ENCODE peak calls at places on chromosomes 2 and 18, in eight cellular contexts. One of them, this sample, is unnamed. For H3K27me3, the result is how much of the 10 kb centered on the place peaks cover.

GRCh38 chr2:203786912-203787311 is 80.5 kb downstream of the CD28 start:
- DNase-seq in right lobe of liver: no peak
- DNase-seq in CD8-positive, alpha-beta T cell: no peak
- DNase-seq in HCT116: no peak
- DNase-seq in PC-3: no peak
- DNase-seq in testis: no peak
- DNase-seq in heart left ventricle: no peak
- DNase-seq in dorsolateral prefrontal cortex: no peak
- DNase-seq in this sample: no peak

GRCh38 chr2:43006834-43007543 is 214.6 kb upstream of the HAAO start:
- DNase-seq in right lobe of liver: no peak
- DNase-seq in CD8-positive, alpha-beta T cell: no peak
- DNase-seq in HCT116: no peak
- DNase-seq in PC-3: no peak
- DNase-seq in testis: no peak
- DNase-seq in heart left ventricle: no peak
- DNase-seq in dorsolateral prefrontal cortex: no peak
- DNase-seq in this sample: no peak

GRCh38 chr2:187655001-187655400 is 100.8 kb upstream of the TFPI start:
- DNase-seq in right lobe of liver: no peak
- DNase-seq in CD8-positive, alpha-beta T cell: no peak
- DNase-seq in HCT116: no peak
- DNase-seq in PC-3: no peak
- DNase-seq in testis: no peak
- DNase-seq in heart left ventricle: no peak
- DNase-seq in dorsolateral prefrontal cortex: no peak
- DNase-seq in this sample: no peak

GRCh38 chr2:18912225-18912888 is 323.0 kb upstream of the NT5C1B start:
- DNase-seq in right lobe of liver: no peak
- DNase-seq in CD8-positive, alpha-beta T cell: no peak
- DNase-seq in HCT116: no peak
- DNase-seq in PC-3: no peak
- DNase-seq in testis: no peak
- DNase-seq in heart left ventricle: no peak
- DNase-seq in dorsolateral prefrontal cortex: no peak
- DNase-seq in this sample: no peak

GRCh38 chr2:58757971-58758370 is 516.8 kb upstream of the FANCL start:
- DNase-seq in right lobe of liver: peak
- DNase-seq in CD8-positive, alpha-beta T cell: no peak
- DNase-seq in HCT116: no peak
- DNase-seq in PC-3: no peak
- DNase-seq in testis: no peak
- DNase-seq in heart left ventricle: no peak
- DNase-seq in dorsolateral prefrontal cortex: no peak
- DNase-seq in this sample: no peak

GRCh38 chr18:12092398-12093229 is 1.0 kb upstream of the ANKRD62 start:
- DNase-seq in right lobe of liver: peak
- DNase-seq in CD8-positive, alpha-beta T cell: no peak
- DNase-seq in HCT116: peak
- DNase-seq in PC-3: peak
- DNase-seq in testis: no peak
- DNase-seq in heart left ventricle: no peak
- DNase-seq in dorsolateral prefrontal cortex: no peak
- DNase-seq in this sample: no peak

GRCh38 chr2:113872201-113872600 is 17.7 kb upstream of the ACTR3 start:
- DNase-seq in right lobe of liver: no peak
- DNase-seq in CD8-positive, alpha-beta T cell: no peak
- DNase-seq in HCT116: no peak
- DNase-seq in PC-3: no peak
- DNase-seq in testis: no peak
- DNase-seq in heart left ventricle: no peak
- DNase-seq in dorsolateral prefrontal cortex: no peak
- DNase-seq in this sample: no peak

GRCh38 chr2:229970406-229970805 is 48.1 kb downstream of the FBXO36 start:
- DNase-seq in right lobe of liver: no peak
- DNase-seq in CD8-positive, alpha-beta T cell: no peak
- DNase-seq in HCT116: no peak
- DNase-seq in PC-3: no peak
- DNase-seq in testis: no peak
- DNase-seq in heart left ventricle: no peak
- DNase-seq in dorsolateral prefrontal cortex: no peak
- DNase-seq in this sample: no peak

GRCh38 chr2:58767833-58768726 is 527.0 kb upstream of the FANCL start:
- DNase-seq in right lobe of liver: no peak
- DNase-seq in CD8-positive, alpha-beta T cell: no peak
- DNase-seq in HCT116: no peak
- DNase-seq in PC-3: no peak
- DNase-seq in testis: no peak
- DNase-seq in heart left ventricle: no peak
- DNase-seq in dorsolateral prefrontal cortex: no peak
- DNase-seq in this sample: no peak

GRCh38 chr2:173806761-173807160 is 158.4 kb downstream of the SP3 start:
- DNase-seq in right lobe of liver: no peak
- DNase-seq in CD8-positive, alpha-beta T cell: no peak
- DNase-seq in HCT116: no peak
- DNase-seq in PC-3: no peak
- DNase-seq in testis: no peak
- DNase-seq in heart left ventricle: no peak
- DNase-seq in dorsolateral prefrontal cortex: no peak
- DNase-seq in this sample: no peak

GRCh38 chr2:132645176-132645575 is 24.8 kb downstream of the LYPD1 start:
- DNase-seq in right lobe of liver: peak
- DNase-seq in CD8-positive, alpha-beta T cell: no peak
- DNase-seq in HCT116: no peak
- DNase-seq in PC-3: no peak
- DNase-seq in testis: peak
- DNase-seq in heart left ventricle: no peak
- DNase-seq in dorsolateral prefrontal cortex: no peak
- DNase-seq in this sample: no peak

GRCh38 chr2:42842418-42842817 is 50.0 kb upstream of the HAAO start:
- DNase-seq in right lobe of liver: no peak
- DNase-seq in CD8-positive, alpha-beta T cell: no peak
- DNase-seq in HCT116: no peak
- DNase-seq in PC-3: no peak
- DNase-seq in testis: no peak
- DNase-seq in heart left ventricle: no peak
- DNase-seq in dorsolateral prefrontal cortex: no peak
- DNase-seq in this sample: no peak

GRCh38 chr2:146978891-146979555 is 865.8 kb upstream of the ACVR2A start:
- DNase-seq in right lobe of liver: no peak
- DNase-seq in CD8-positive, alpha-beta T cell: no peak
- DNase-seq in HCT116: no peak
- DNase-seq in PC-3: no peak
- DNase-seq in testis: no peak
- DNase-seq in heart left ventricle: no peak
- DNase-seq in dorsolateral prefrontal cortex: no peak
- DNase-seq in this sample: no peak

GRCh38 chr2:191710411-191710900 is 32.5 kb downstream of the NABP1 start:
- DNase-seq in right lobe of liver: no peak
- DNase-seq in CD8-positive, alpha-beta T cell: no peak
- DNase-seq in HCT116: no peak
- DNase-seq in PC-3: peak
- DNase-seq in testis: no peak
- DNase-seq in heart left ventricle: no peak
- DNase-seq in dorsolateral prefrontal cortex: no peak
- DNase-seq in this sample: no peak

GRCh38 chr2:8661235-8661634 is 20.6 kb upstream of the ID2 start:
- DNase-seq in right lobe of liver: no peak
- DNase-seq in CD8-positive, alpha-beta T cell: no peak
- DNase-seq in HCT116: no peak
- DNase-seq in PC-3: no peak
- DNase-seq in testis: no peak
- DNase-seq in heart left ventricle: no peak
- DNase-seq in dorsolateral prefrontal cortex: no peak
- DNase-seq in this sample: no peak

GRCh38 chr2:119598576-119598975 is 54.3 kb downstream of the CFAP221 start:
- DNase-seq in right lobe of liver: no peak
- DNase-seq in CD8-positive, alpha-beta T cell: no peak
- DNase-seq in HCT116: no peak
- DNase-seq in PC-3: no peak
- DNase-seq in testis: no peak
- DNase-seq in heart left ventricle: no peak
- DNase-seq in dorsolateral prefrontal cortex: no peak
- DNase-seq in this sample: no peak

GRCh38 chr2:221657821-221658220 is 85.7 kb upstream of the EPHA4 start:
- DNase-seq in right lobe of liver: no peak
- DNase-seq in CD8-positive, alpha-beta T cell: no peak
- DNase-seq in HCT116: no peak
- DNase-seq in PC-3: no peak
- DNase-seq in testis: no peak
- DNase-seq in heart left ventricle: no peak
- DNase-seq in dorsolateral prefrontal cortex: no peak
- DNase-seq in this sample: no peak

GRCh38 chr18:63096327-63096874 is 223.2 kb downstream of the BCL2 start:
- DNase-seq in right lobe of liver: no peak
- DNase-seq in CD8-positive, alpha-beta T cell: no peak
- DNase-seq in HCT116: no peak
- DNase-seq in PC-3: no peak
- DNase-seq in testis: no peak
- DNase-seq in heart left ventricle: no peak
- DNase-seq in dorsolateral prefrontal cortex: no peak
- DNase-seq in this sample: no peak
- H3K27me3 ChIP-seq in right lobe of liver: under half
- H3K27me3 ChIP-seq in CD8-positive, alpha-beta T cell: under half
- H3K27me3 ChIP-seq in HCT116: under half
- H3K27me3 ChIP-seq in PC-3: under half
- H3K27me3 ChIP-seq in testis: under half
- H3K27me3 ChIP-seq in heart left ventricle: under half
- H3K27me3 ChIP-seq in dorsolateral prefrontal cortex: under half
- H3K27me3 ChIP-seq in this sample: under half

GRCh38 chr2:216372761-216373291 is 543 bp upstream of the MARCHF4 start:
- DNase-seq in right lobe of liver: no peak
- DNase-seq in CD8-positive, alpha-beta T cell: no peak
- DNase-seq in HCT116: no peak
- DNase-seq in PC-3: peak
- DNase-seq in testis: no peak
- DNase-seq in heart left ventricle: no peak
- DNase-seq in dorsolateral prefrontal cortex: no peak
- DNase-seq in this sample: no peak

GRCh38 chr2:216370961-216371633 is 1.2 kb downstream of the MARCHF4 start:
- DNase-seq in right lobe of liver: peak
- DNase-seq in CD8-positive, alpha-beta T cell: no peak
- DNase-seq in HCT116: no peak
- DNase-seq in PC-3: no peak
- DNase-seq in testis: no peak
- DNase-seq in heart left ventricle: no peak
- DNase-seq in dorsolateral prefrontal cortex: no peak
- DNase-seq in this sample: no peak

GRCh38 chr2:216375288-216375687 is 3.0 kb upstream of the MARCHF4 start:
- DNase-seq in right lobe of liver: no peak
- DNase-seq in CD8-positive, alpha-beta T cell: no peak
- DNase-seq in HCT116: no peak
- DNase-seq in PC-3: no peak
- DNase-seq in testis: no peak
- DNase-seq in heart left ventricle: no peak
- DNase-seq in dorsolateral prefrontal cortex: no peak
- DNase-seq in this sample: no peak

GRCh38 chr2:216371756-216372702 is at the start of gene MARCHF4:
- DNase-seq in right lobe of liver: peak
- DNase-seq in CD8-positive, alpha-beta T cell: peak
- DNase-seq in HCT116: no peak
- DNase-seq in PC-3: peak
- DNase-seq in testis: peak
- DNase-seq in heart left ventricle: peak
- DNase-seq in dorsolateral prefrontal cortex: peak
- DNase-seq in this sample: peak

DNA sequence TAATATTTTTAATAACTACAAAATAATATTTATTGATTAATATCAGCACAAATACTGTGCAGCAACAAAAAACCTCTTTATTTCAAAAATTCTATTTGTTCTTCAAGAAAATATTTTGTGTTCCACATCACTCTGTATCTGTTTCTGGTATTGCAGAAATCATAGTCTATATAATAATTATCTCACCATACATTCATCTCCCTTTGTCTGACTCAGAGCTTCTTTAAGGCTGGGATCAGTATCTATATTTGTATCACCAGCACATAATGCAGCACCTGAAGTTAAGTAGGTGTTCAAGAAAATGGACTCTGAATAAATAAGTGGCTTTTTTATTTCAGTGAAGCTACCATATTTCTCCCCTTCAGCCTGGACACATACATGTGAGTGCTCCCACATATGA is 1.6 kb upstream of the MARCHF4 start:
- DNase-seq in right lobe of liver: no peak
- DNase-seq in CD8-positive, alpha-beta T cell: no peak
- DNase-seq in HCT116: no peak
- DNase-seq in PC-3: no peak
- DNase-seq in testis: no peak
- DNase-seq in heart left ventricle: no peak
- DNase-seq in dorsolateral prefrontal cortex: no peak
- DNase-seq in this sample: no peak
- H3K27me3 ChIP-seq in right lobe of liver: under half
- H3K27me3 ChIP-seq in CD8-positive, alpha-beta T cell: under half
- H3K27me3 ChIP-seq in HCT116: under half
- H3K27me3 ChIP-seq in PC-3: under half
- H3K27me3 ChIP-seq in testis: under half
- H3K27me3 ChIP-seq in heart left ventricle: under half
- H3K27me3 ChIP-seq in dorsolateral prefrontal cortex: under half
- H3K27me3 ChIP-seq in this sample: under half

DNA sequence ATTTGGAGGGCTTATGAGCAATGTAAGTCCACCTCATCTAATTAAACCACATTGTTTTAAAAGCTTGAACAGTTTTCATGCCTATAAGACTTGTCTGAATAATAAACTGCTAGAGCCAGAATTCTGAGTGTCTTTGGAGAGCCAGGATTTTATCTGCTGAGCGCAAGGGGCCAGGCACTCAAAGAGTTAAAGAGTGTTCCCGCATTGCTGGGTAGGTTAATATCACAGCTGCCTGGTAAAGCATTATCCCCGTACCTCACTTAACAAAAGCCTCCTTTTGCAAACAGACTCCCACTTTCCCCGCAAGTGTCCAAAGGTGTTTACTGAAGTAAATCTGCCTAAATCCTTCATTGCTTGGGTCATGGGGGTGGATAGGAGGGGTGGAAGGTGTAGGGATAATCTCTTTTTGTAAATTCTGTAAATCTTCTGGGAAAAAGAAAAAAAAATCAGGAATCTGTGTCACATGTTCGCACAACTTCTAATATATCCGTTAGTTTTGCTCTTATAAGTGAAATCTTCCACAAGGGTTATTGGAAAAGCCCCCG is 10.8 kb downstream of the ZEB2 start:
- DNase-seq in right lobe of liver: no peak
- DNase-seq in CD8-positive, alpha-beta T cell: no peak
- DNase-seq in HCT116: no peak
- DNase-seq in PC-3: no peak
- DNase-seq in testis: no peak
- DNase-seq in heart left ventricle: no peak
- DNase-seq in dorsolateral prefrontal cortex: no peak
- DNase-seq in this sample: no peak
- H3K27me3 ChIP-seq in right lobe of liver: under half
- H3K27me3 ChIP-seq in CD8-positive, alpha-beta T cell: under half
- H3K27me3 ChIP-seq in HCT116: under half
- H3K27me3 ChIP-seq in PC-3: under half
- H3K27me3 ChIP-seq in testis: under half
- H3K27me3 ChIP-seq in heart left ventricle: under half
- H3K27me3 ChIP-seq in dorsolateral prefrontal cortex: under half
- H3K27me3 ChIP-seq in this sample: under half

DNA sequence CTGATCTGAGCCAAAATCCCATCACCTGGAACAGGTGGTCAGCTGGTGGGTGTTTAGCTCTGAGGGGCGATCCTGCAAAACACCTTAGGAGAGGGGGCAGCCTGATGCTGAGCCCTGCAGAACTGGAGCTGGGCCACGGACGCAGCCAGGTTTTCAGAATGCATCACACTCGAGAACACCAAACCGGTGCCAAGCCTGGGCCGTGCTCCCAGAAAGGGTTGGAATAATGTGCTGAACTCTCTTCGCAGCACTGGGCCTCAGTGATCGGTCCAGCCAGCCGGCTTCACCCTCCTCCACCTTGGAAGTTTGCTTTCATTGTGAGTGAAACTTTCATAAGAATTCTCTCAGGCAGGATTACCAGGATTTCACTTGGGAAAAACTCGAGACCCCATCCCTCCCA is 56.5 kb upstream of the TTC39C start:
- DNase-seq in right lobe of liver: peak
- DNase-seq in CD8-positive, alpha-beta T cell: no peak
- DNase-seq in HCT116: no peak
- DNase-seq in PC-3: no peak
- DNase-seq in testis: peak
- DNase-seq in heart left ventricle: peak
- DNase-seq in dorsolateral prefrontal cortex: no peak
- DNase-seq in this sample: peak
- H3K27me3 ChIP-seq in right lobe of liver: under half
- H3K27me3 ChIP-seq in CD8-positive, alpha-beta T cell: under half
- H3K27me3 ChIP-seq in HCT116: under half
- H3K27me3 ChIP-seq in PC-3: under half
- H3K27me3 ChIP-seq in testis: under half
- H3K27me3 ChIP-seq in heart left ventricle: under half
- H3K27me3 ChIP-seq in dorsolateral prefrontal cortex: under half
- H3K27me3 ChIP-seq in this sample: under half

This sample was measured in aorta.